ENCODE peak calls at places on chromosomes 13 and 19, in six cellular contexts. One of them, this sample, is unnamed.

GRCh38 chr19:54556194-54556593 is 17.4 kb upstream of the LILRA2 start:
- DNase-seq in HFF-Myc: no peak
- DNase-seq in GM18507: no peak
- DNase-seq in heart right ventricle: no peak
- DNase-seq in activated CD4-positive, alpha-beta T cell treated with anti-CD3 and anti-CD28 coated beads, Interleukin-2, amount 50 U/mL, for 24 hours: no peak
- DNase-seq in neuronal stem cell: no peak
- DNase-seq in this sample: no peak

GRCh38 chr13:44312898-44313551 is 60.6 kb upstream of the SERP2 start:
- DNase-seq in HFF-Myc: peak
- DNase-seq in GM18507: no peak
- DNase-seq in heart right ventricle: no peak
- DNase-seq in activated CD4-positive, alpha-beta T cell treated with anti-CD3 and anti-CD28 coated beads, Interleukin-2, amount 50 U/mL, for 24 hours: no peak
- DNase-seq in neuronal stem cell: no peak
- DNase-seq in this sample: no peak

GRCh38 chr19:48444933-48445194 is 919 bp upstream of the GRWD1 start:
- DNase-seq in HFF-Myc: no peak
- DNase-seq in GM18507: no peak
- DNase-seq in heart right ventricle: no peak
- DNase-seq in activated CD4-positive, alpha-beta T cell treated with anti-CD3 and anti-CD28 coated beads, Interleukin-2, amount 50 U/mL, for 24 hours: no peak
- DNase-seq in neuronal stem cell: no peak
- DNase-seq in this sample: no peak

GRCh38 chr13:35470671-35471465 is 5.6 kb downstream of the MAB21L1 start:
- DNase-seq in HFF-Myc: no peak
- DNase-seq in GM18507: no peak
- DNase-seq in heart right ventricle: peak
- DNase-seq in activated CD4-positive, alpha-beta T cell treated with anti-CD3 and anti-CD28 coated beads, Interleukin-2, amount 50 U/mL, for 24 hours: no peak
- DNase-seq in neuronal stem cell: peak
- DNase-seq in this sample: no peak

GRCh38 chr13:113209880-113210421 is 538 bp downstream of the CUL4A start:
- DNase-seq in HFF-Myc: no peak
- DNase-seq in GM18507: peak
- DNase-seq in heart right ventricle: peak
- DNase-seq in activated CD4-positive, alpha-beta T cell treated with anti-CD3 and anti-CD28 coated beads, Interleukin-2, amount 50 U/mL, for 24 hours: peak
- DNase-seq in neuronal stem cell: peak
- DNase-seq in this sample: peak

GRCh38 chr13:46170687-46171086 is 11.3 kb downstream of the LCP1 start:
- DNase-seq in HFF-Myc: no peak
- DNase-seq in GM18507: no peak
- DNase-seq in heart right ventricle: no peak
- DNase-seq in activated CD4-positive, alpha-beta T cell treated with anti-CD3 and anti-CD28 coated beads, Interleukin-2, amount 50 U/mL, for 24 hours: no peak
- DNase-seq in neuronal stem cell: peak
- DNase-seq in this sample: peak

GRCh38 chr19:898663-899062 is 5.4 kb downstream of the RNU6-9 start:
- DNase-seq in HFF-Myc: no peak
- DNase-seq in GM18507: no peak
- DNase-seq in heart right ventricle: no peak
- DNase-seq in activated CD4-positive, alpha-beta T cell treated with anti-CD3 and anti-CD28 coated beads, Interleukin-2, amount 50 U/mL, for 24 hours: no peak
- DNase-seq in neuronal stem cell: no peak
- DNase-seq in this sample: no peak

GRCh38 chr19:15291089-15291488 is 41.2 kb downstream of the BRD4 start:
- DNase-seq in HFF-Myc: no peak
- DNase-seq in GM18507: no peak
- DNase-seq in heart right ventricle: no peak
- DNase-seq in activated CD4-positive, alpha-beta T cell treated with anti-CD3 and anti-CD28 coated beads, Interleukin-2, amount 50 U/mL, for 24 hours: no peak
- DNase-seq in neuronal stem cell: no peak
- DNase-seq in this sample: no peak

GRCh38 chr13:51981355-51981754 is 29.9 kb downstream of the ATP7B start:
- DNase-seq in HFF-Myc: no peak
- DNase-seq in GM18507: no peak
- DNase-seq in heart right ventricle: no peak
- DNase-seq in activated CD4-positive, alpha-beta T cell treated with anti-CD3 and anti-CD28 coated beads, Interleukin-2, amount 50 U/mL, for 24 hours: no peak
- DNase-seq in neuronal stem cell: no peak
- DNase-seq in this sample: no peak

GRCh38 chr13:67844544-67844943 is 614.4 kb upstream of the PCDH9 start:
- DNase-seq in HFF-Myc: no peak
- DNase-seq in GM18507: no peak
- DNase-seq in heart right ventricle: no peak
- DNase-seq in activated CD4-positive, alpha-beta T cell treated with anti-CD3 and anti-CD28 coated beads, Interleukin-2, amount 50 U/mL, for 24 hours: no peak
- DNase-seq in neuronal stem cell: no peak
- DNase-seq in this sample: no peak

GRCh38 chr19:13066933-13067831 is 35.5 kb downstream of the LYL1 start:
- DNase-seq in HFF-Myc: no peak
- DNase-seq in GM18507: no peak
- DNase-seq in heart right ventricle: no peak
- DNase-seq in activated CD4-positive, alpha-beta T cell treated with anti-CD3 and anti-CD28 coated beads, Interleukin-2, amount 50 U/mL, for 24 hours: no peak
- DNase-seq in neuronal stem cell: no peak
- DNase-seq in this sample: no peak

GRCh38 chr13:42181381-42181953 is 90.5 kb upstream of the AKAP11 start:
- DNase-seq in HFF-Myc: no peak
- DNase-seq in GM18507: no peak
- DNase-seq in heart right ventricle: peak
- DNase-seq in activated CD4-positive, alpha-beta T cell treated with anti-CD3 and anti-CD28 coated beads, Interleukin-2, amount 50 U/mL, for 24 hours: no peak
- DNase-seq in neuronal stem cell: no peak
- DNase-seq in this sample: no peak

GRCh38 chr13:33494596-33495214 is 209.2 kb upstream of the STARD13 start:
- DNase-seq in HFF-Myc: peak
- DNase-seq in GM18507: no peak
- DNase-seq in heart right ventricle: no peak
- DNase-seq in activated CD4-positive, alpha-beta T cell treated with anti-CD3 and anti-CD28 coated beads, Interleukin-2, amount 50 U/mL, for 24 hours: no peak
- DNase-seq in neuronal stem cell: no peak
- DNase-seq in this sample: no peak

GRCh38 chr13:100069278-100069677 is 19.6 kb upstream of the PCCA start:
- DNase-seq in HFF-Myc: no peak
- DNase-seq in GM18507: no peak
- DNase-seq in heart right ventricle: no peak
- DNase-seq in activated CD4-positive, alpha-beta T cell treated with anti-CD3 and anti-CD28 coated beads, Interleukin-2, amount 50 U/mL, for 24 hours: no peak
- DNase-seq in neuronal stem cell: no peak
- DNase-seq in this sample: no peak

GRCh38 chr13:84433024-84433423 is 550.8 kb upstream of the SLITRK1 start:
- DNase-seq in HFF-Myc: no peak
- DNase-seq in GM18507: no peak
- DNase-seq in heart right ventricle: no peak
- DNase-seq in activated CD4-positive, alpha-beta T cell treated with anti-CD3 and anti-CD28 coated beads, Interleukin-2, amount 50 U/mL, for 24 hours: no peak
- DNase-seq in neuronal stem cell: no peak
- DNase-seq in this sample: no peak